ENCODE peak calls at places on chromosome 10, in five cellular contexts. D, A, B, W and M are unnamed samples.

GRCh38 chr10:128087146-128087883 is 38.9 kb downstream of the MKI67 start:
- DNase-seq in A (no peak), B (no peak), W (no peak), D (no peak), M (no peak)

GRCh38 chr10:78472542-78472890 is 438.9 kb downstream of the RPS24 start:
- DNase-seq in A (no peak), W (no peak), D (no peak), B (no peak), M (no peak)

GRCh38 chr10:70272925-70273316 is 10.9 kb downstream of the NPFFR1 start:
- DNase-seq in D (peak), A (no peak), W (no peak), B (peak), M (no peak)

GRCh38 chr10:122189185-122189584 is 81.9 kb upstream of the BTBD16 start:
- DNase-seq in B (no peak), W (no peak), A (no peak), D (no peak), M (no peak)

GRCh38 chr10:84237199-84238051 is 3.9 kb downstream of the LRIT1 start:
- DNase-seq in A (no peak), W (no peak), D (no peak), B (no peak), M (no peak)

GRCh38 chr10:25831138-25831537 is 102.9 kb upstream of the MYO3A start:
- DNase-seq in D (no peak), B (no peak), W (no peak), A (no peak), M (no peak)

GRCh38 chr10:127547997-127548396 is 1.1 kb upstream of the NPS start:
- DNase-seq in B (no peak), W (no peak), D (no peak), A (no peak), M (no peak)

GRCh38 chr10:91607661-91608442 is 25.0 kb downstream of the PPP1R3C start:
- DNase-seq in B (no peak), D (no peak), W (no peak), A (no peak), M (no peak)

GRCh38 chr10:23516530-23516929 is 77.7 kb downstream of the OTUD1 start:
- DNase-seq in W (no peak), B (no peak), A (peak), D (no peak), M (peak)

GRCh38 chr10:99456207-99456606 is 25.8 kb upstream of the GOT1 start:
- DNase-seq in D (no peak), W (no peak), A (no peak), B (no peak), M (no peak)

GRCh38 chr10:119468542-119469324 is 73.8 kb downstream of the RGS10 start:
- DNase-seq in D (no peak), A (no peak), W (no peak), B (no peak), M (no peak)

GRCh38 chr10:114057845-114058244 is 14.2 kb downstream of the ADRB1 start:
- DNase-seq in W (no peak), A (no peak), D (peak), B (no peak), M (no peak)

GRCh38 chr10:5252177-5253037 is 55.8 kb downstream of the AKR1C4 start:
- DNase-seq in B (peak), W (no peak), A (no peak), D (no peak), M (no peak)

GRCh38 chr10:117936136-117936535 is 110.6 kb downstream of the RAB11FIP2 start:
- DNase-seq in W (no peak), B (no peak), A (peak), D (no peak), M (no peak)

GRCh38 chr10:72550239-72550638 is 75.6 kb downstream of the MICU1 start:
- DNase-seq in D (no peak), B (no peak), W (no peak), A (no peak), M (no peak)

GRCh38 chr10:86366033-86366901 is at the start of gene GRID1:
- DNase-seq in W (peak), D (no peak), A (no peak), B (no peak), M (no peak)

GRCh38 chr10:44963772-44964633 is 4.4 kb downstream of the RASSF4 start:
- DNase-seq in D (no peak), W (peak), A (no peak), B (no peak), M (no peak)

GRCh38 chr10:110414563-110415309 is 83.0 kb upstream of the DUSP5 start:
- DNase-seq in A (peak), W (no peak), D (peak), B (peak), M (no peak)

GRCh38 chr10:46035923-46036849 is 5.8 kb upstream of the NCOA4 start:
- DNase-seq in A (no peak), B (no peak), W (no peak), D (no peak), M (no peak)

GRCh38 chr10:98257961-98258360 is 10.0 kb downstream of the LOXL4 start:
- DNase-seq in W (no peak), B (no peak), D (no peak), A (no peak), M (no peak)

GRCh38 chr10:11449761-11450160 is 161.7 kb downstream of the USP6NL start:
- DNase-seq in D (no peak), W (no peak), A (no peak), B (no peak), M (no peak)

GRCh38 chr10:95560288-95561199 is 627 bp downstream of the SORBS1 start:
- DNase-seq in A (no peak), B (peak), D (no peak), W (no peak), M (peak)

GRCh38 chr10:79562135-79562756 is 2.0 kb upstream of the SFTPA2 start:
- DNase-seq in A (peak), W (no peak), B (peak), D (peak), M (peak)

GRCh38 chr10:110698340-110698739 is 54.2 kb downstream of the RBM20 start:
- DNase-seq in A (no peak), B (no peak), W (no peak), D (no peak), M (no peak)

GRCh38 chr10:100909506-100910260 is 3.1 kb upstream of the SLF2 start:
- DNase-seq in W (no peak), D (no peak), A (no peak), B (no peak), M (no peak)

GRCh38 chr10:29239569-29240472 is 49.0 kb upstream of the LYZL1 start:
- DNase-seq in D (no peak), W (no peak), B (peak), A (no peak), M (no peak)

GRCh38 chr10:51667992-51668689 is 31.3 kb downstream of the CSTF2T start:
- DNase-seq in D (no peak), A (no peak), W (no peak), B (no peak), M (peak)

GRCh38 chr10:70054902-70055301 is 2.3 kb downstream of the MACROH2A2 start:
- DNase-seq in A (no peak), B (no peak), D (no peak), W (no peak), M (no peak)

GRCh38 chr10:43258922-43259247 is 8.0 kb downstream of the RASGEF1A start:
- DNase-seq in B (no peak), W (peak), A (no peak), D (no peak), M (no peak)

GRCh38 chr10:90484518-90484917 is 373.3 kb downstream of the HTR7 start:
- DNase-seq in A (no peak), B (no peak), W (no peak), D (no peak), M (no peak)

GRCh38 chr10:93947055-93947454 is 46.7 kb upstream of the PLCE1 start:
- DNase-seq in B (no peak), D (no peak), A (no peak), W (no peak), M (peak)

GRCh38 chr10:115018185-115018931 is 74.8 kb upstream of the ATRNL1 start:
- DNase-seq in A (no peak), W (no peak), B (no peak), D (no peak), M (no peak)

GRCh38 chr10:22978287-22978686 is 50.4 kb downstream of the ARMC3 start:
- DNase-seq in A (no peak), D (no peak), B (no peak), W (no peak), M (peak)

GRCh38 chr10:21379143-21379542 is 146.3 kb downstream of the SKIDA1 start:
- DNase-seq in W (no peak), A (no peak), D (no peak), B (no peak), M (no peak)

GRCh38 chr10:1201010-1201807 is 145.0 kb downstream of the WDR37 start:
- DNase-seq in D (no peak), B (no peak), A (no peak), W (no peak), M (no peak)

GRCh38 chr10:48309711-48310226 is 3.3 kb downstream of the MAPK8 start:
- DNase-seq in A (peak), W (no peak), B (peak), D (no peak), M (no peak)
- TF ChIP-seq CTCF in A (peak), W (no peak), B (peak), D (no peak), M (peak)

GRCh38 chr10:10096898-10097297 is 920.8 kb upstream of the CELF2 start:
- DNase-seq in A (no peak), B (no peak), W (no peak), D (no peak), M (no peak)

GRCh38 chr10:10092581-10092980 is 925.1 kb upstream of the CELF2 start:
- DNase-seq in B (no peak), D (no peak), A (no peak), W (no peak), M (peak)

GRCh38 chr10:10093035-10093434 is 924.6 kb upstream of the CELF2 start:
- DNase-seq in A (no peak), D (no peak), B (no peak), W (no peak), M (no peak)

GRCh38 chr10:10094700-10095099 is 923.0 kb upstream of the CELF2 start:
- DNase-seq in A (no peak), W (no peak), B (no peak), D (no peak), M (no peak)
- TF ChIP-seq CTCF in A (no peak), W (no peak), B (no peak), D (no peak), M (no peak)

GRCh38 chr10:125000366-125001312 is 58.7 kb downstream of the ZRANB1 start:
- DNase-seq in B (no peak), W (peak), D (no peak), A (no peak), M (peak)
- TF ChIP-seq CTCF in B (no peak), W (no peak), D (no peak), A (no peak), M (peak)

GRCh38 chr10:126065751-126066150 is 169.4 kb downstream of the FANK1 start:
- DNase-seq in A (no peak), D (no peak), B (no peak), W (no peak), M (no peak)
- TF ChIP-seq CTCF in A (no peak), D (no peak), B (no peak), W (no peak), M (no peak)

GRCh38 chr10:76086571-76087260 is 655.3 kb downstream of the LRMDA start:
- DNase-seq in W (peak), A (peak), D (no peak), B (peak), M (peak)
- TF ChIP-seq CTCF in W (no peak), A (peak), D (peak), B (peak), M (peak)